ENCODE peak calls at places on chromosomes 4 and X, in ten cellular contexts. N is A549; R is prostate gland; G is choroid plexus epithelial cell; T is cardiac fibroblast; Y is right atrium auricular region; B is ovary; A is CD8-positive, alpha-beta T cell; P is GM12878; F is neural progenitor cell. K is an unnamed sample.

GRCh38 chr4:5651089-5651488 is 57.3 kb downstream of the EVC2 start:
- DNase-seq in G (no peak), Y (no peak), T (no peak), P (no peak), F (no peak), B (no peak), A (no peak), R (no peak), N (no peak), K (no peak)

GRCh38 chr4:13944095-13944501 is 316.6 kb upstream of the BOD1L1 start:
- DNase-seq in T (no peak), F (no peak), A (no peak), P (no peak), B (no peak), N (no peak), R (peak), Y (no peak), G (no peak), K (no peak)

GRCh38 chr4:3067473-3068001 is 6.8 kb downstream of the HTT-AS start:
- DNase-seq in Y (no peak), B (no peak), P (no peak), A (no peak), R (no peak), G (no peak), T (no peak), F (no peak), N (no peak), K (no peak)

GRCh38 chrX:109709129-109709631 is 23.9 kb downstream of the ACSL4 start:
- DNase-seq in P (peak), N (no peak), F (no peak), Y (no peak), T (peak), R (no peak), G (peak), B (no peak), A (no peak), K (peak)

GRCh38 chr4:14125375-14126129 is 498.0 kb upstream of the BOD1L1 start:
- DNase-seq in A (no peak), G (no peak), B (no peak), Y (no peak), R (no peak), F (no peak), T (no peak), P (peak), N (no peak), K (peak)

GRCh38 chrX:29581223-29581622 is 634.1 kb upstream of the MAGEB2 start:
- DNase-seq in T (no peak), N (no peak), R (no peak), F (no peak), G (no peak), B (no peak), Y (no peak), P (no peak), A (no peak), K (no peak)

GRCh38 chr4:112765317-112765989 is 128.5 kb downstream of the LARP7 start:
- DNase-seq in B (no peak), F (peak), P (peak), R (no peak), T (peak), Y (no peak), N (no peak), G (peak), A (no peak), K (peak)

GRCh38 chr4:4919926-4920325 is 60.5 kb downstream of the MSX1 start:
- DNase-seq in T (no peak), A (no peak), G (no peak), F (no peak), Y (no peak), N (no peak), P (no peak), B (no peak), R (no peak), K (no peak)

GRCh38 chr4:106245176-106245575 is 70.8 kb downstream of the TBCK start:
- DNase-seq in T (peak), A (no peak), Y (no peak), B (no peak), G (no peak), R (no peak), F (no peak), N (no peak), P (no peak), K (no peak)

GRCh38 chrX:38006283-38006682 is at the start of gene SYTL5:
- DNase-seq in A (no peak), R (peak), F (no peak), N (no peak), G (peak), B (no peak), T (no peak), P (no peak), Y (no peak), K (no peak)

GRCh38 chrX:12972239-12972638 is 2.7 kb upstream of the TMSB4X start:
- DNase-seq in N (no peak), A (no peak), Y (no peak), T (peak), P (no peak), B (no peak), G (no peak), R (no peak), F (no peak), K (no peak)
- H3K4me3 ChIP-seq in N (no peak), A (peak), Y (no peak), T (no peak), P (peak), B (no peak), G (no peak), R (no peak), F (no peak), K (peak)

GRCh38 chr4:24613474-24613873 is 29.1 kb upstream of the DHX15 start:
- DNase-seq in A (no peak), P (no peak), B (no peak), N (no peak), T (no peak), G (no peak), R (no peak), F (no peak), Y (no peak), K (no peak)

GRCh38 chr4:24611575-24611974 is 27.2 kb upstream of the DHX15 start:
- DNase-seq in F (no peak), P (no peak), B (no peak), R (no peak), N (no peak), A (no peak), T (no peak), G (no peak), Y (no peak), K (no peak)

GRCh38 chr4:24615977-24616376 is 31.6 kb upstream of the DHX15 start:
- DNase-seq in B (no peak), Y (no peak), N (no peak), R (no peak), T (no peak), F (no peak), A (no peak), G (no peak), P (no peak), K (no peak)

GRCh38 chr4:24614881-24615280 is 30.5 kb upstream of the DHX15 start:
- DNase-seq in T (no peak), G (no peak), A (no peak), F (no peak), N (no peak), B (no peak), P (no peak), Y (no peak), R (no peak), K (no peak)
- TF ChIP-seq CTCF in T (no peak), G (no peak), A (no peak), F (no peak), N (no peak), B (no peak), P (no peak), Y (no peak), R (no peak), K (no peak)

DNA sequence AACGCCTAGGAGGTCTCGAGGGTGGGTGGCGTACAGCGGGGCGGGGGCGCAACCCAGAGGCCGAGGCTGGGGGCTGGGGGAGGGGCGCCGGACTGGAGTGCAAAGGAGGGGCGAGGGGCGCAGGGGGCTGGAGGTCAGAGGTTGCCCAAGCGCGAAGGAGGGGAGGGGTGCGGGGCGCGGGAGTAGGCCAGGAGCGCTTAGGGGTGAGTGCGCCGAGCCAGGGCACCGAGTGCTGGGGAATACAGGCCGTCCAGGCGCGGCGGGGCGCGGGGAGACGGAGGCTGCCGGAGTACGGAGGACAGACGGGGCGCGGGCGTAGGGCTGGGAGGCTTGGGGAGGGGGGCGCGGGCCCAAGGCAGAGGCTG is 318 bp downstream of the GYG2 start:
- DNase-seq in A (no peak), P (no peak), Y (no peak), F (peak), N (no peak), T (no peak), G (no peak), R (no peak), B (peak), K (no peak)
- H3K4me3 ChIP-seq in A (no peak), P (no peak), Y (peak), F (peak), N (peak), T (peak), G (peak), R (peak), B (peak), K (no peak)

GRCh38 chr4:92254767-92255442 is 48.9 kb upstream of the GRID2 start:
- DNase-seq in F (no peak), Y (no peak), N (no peak), G (no peak), P (no peak), R (no peak), B (no peak), T (no peak), A (no peak), K (no peak)

GRCh38 chr4:92253986-92254671 is 49.6 kb upstream of the GRID2 start:
- DNase-seq in Y (no peak), N (no peak), T (no peak), G (no peak), A (no peak), P (no peak), F (no peak), R (no peak), B (no peak), K (no peak)

GRCh38 chr4:92253550-92253949 is 50.2 kb upstream of the GRID2 start:
- DNase-seq in G (no peak), A (no peak), F (no peak), R (no peak), N (no peak), P (no peak), Y (no peak), B (no peak), T (no peak), K (no peak)

GRCh38 chr4:92257931-92258857 is 45.6 kb upstream of the GRID2 start:
- DNase-seq in G (no peak), F (no peak), B (no peak), A (no peak), N (no peak), Y (no peak), P (no peak), R (no peak), T (no peak), K (no peak)

DNA sequence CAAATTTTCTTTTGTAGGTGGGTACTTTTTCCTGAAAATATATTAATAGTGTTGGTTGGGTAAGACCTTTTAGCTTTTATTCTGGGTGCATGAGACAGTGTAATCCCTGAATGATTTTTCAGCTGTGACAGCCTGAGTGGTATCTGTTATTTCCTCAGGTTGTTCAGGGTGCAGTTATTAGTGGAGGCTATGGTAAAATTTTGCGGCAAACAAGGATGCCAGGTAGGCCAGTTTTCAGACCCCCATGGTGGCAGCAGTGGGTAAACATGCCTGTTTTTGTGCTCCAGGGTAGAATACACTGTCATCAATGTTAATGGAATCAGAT is 47.9 kb upstream of the GRID2 start:
- DNase-seq in F (no peak), R (no peak), P (no peak), B (no peak), Y (no peak), T (no peak), G (no peak), A (no peak), N (no peak), K (no peak)
- TF ChIP-seq CTCF in F (no peak), R (no peak), P (no peak), B (no peak), Y (no peak), T (no peak), G (no peak), A (no peak), N (no peak), K (no peak)

DNA sequence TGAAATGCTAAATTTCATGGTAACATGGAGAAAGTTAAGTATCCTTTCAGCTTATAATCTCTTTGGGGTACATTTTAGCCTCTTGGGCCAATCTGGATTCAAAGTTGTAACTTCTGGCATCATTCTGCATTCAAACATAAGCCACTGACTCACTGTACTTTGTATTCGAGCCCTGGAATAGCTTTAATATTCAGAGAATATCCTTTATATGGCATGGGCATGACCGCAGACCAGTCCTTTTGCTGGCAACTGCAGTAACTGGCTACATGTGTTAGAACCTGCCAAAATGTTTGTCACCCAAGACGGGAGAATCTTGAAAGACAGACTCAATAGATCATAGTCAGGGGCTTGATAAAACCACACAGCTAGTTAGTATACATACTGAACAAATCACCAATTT is 3.3 kb downstream of the GASK1B start:
- DNase-seq in P (no peak), T (peak), G (no peak), A (no peak), N (no peak), Y (no peak), F (no peak), R (no peak), B (no peak), K (no peak)
- H3K4me3 ChIP-seq in P (no peak), T (peak), G (peak), A (no peak), N (no peak), Y (peak), F (no peak), R (peak), B (peak), K (no peak)

GRCh38 chr4:138673053-138673452 is 342.5 kb upstream of the NOCT start:
- DNase-seq in B (no peak), A (no peak), F (no peak), P (no peak), Y (no peak), R (no peak), T (peak), N (no peak), G (peak), K (peak)
- TF ChIP-seq CTCF in B (no peak), A (no peak), F (no peak), P (no peak), Y (no peak), R (no peak), T (no peak), N (no peak), G (no peak), K (no peak)

GRCh38 chrX:111165902-111166301 is 69.9 kb downstream of the PAK3 start:
- DNase-seq in N (no peak), G (no peak), Y (no peak), T (no peak), A (no peak), P (no peak), R (no peak), F (no peak), B (no peak), K (no peak)
- H3K4me3 ChIP-seq in N (no peak), G (no peak), Y (no peak), T (no peak), A (no peak), P (no peak), R (no peak), F (no peak), B (no peak), K (no peak)

GRCh38 chr4:79823148-79823763 is 249.8 kb downstream of the ANTXR2 start:
- DNase-seq in N (no peak), Y (no peak), F (no peak), R (peak), P (no peak), A (no peak), B (no peak), T (peak), G (peak), K (no peak)

DNA sequence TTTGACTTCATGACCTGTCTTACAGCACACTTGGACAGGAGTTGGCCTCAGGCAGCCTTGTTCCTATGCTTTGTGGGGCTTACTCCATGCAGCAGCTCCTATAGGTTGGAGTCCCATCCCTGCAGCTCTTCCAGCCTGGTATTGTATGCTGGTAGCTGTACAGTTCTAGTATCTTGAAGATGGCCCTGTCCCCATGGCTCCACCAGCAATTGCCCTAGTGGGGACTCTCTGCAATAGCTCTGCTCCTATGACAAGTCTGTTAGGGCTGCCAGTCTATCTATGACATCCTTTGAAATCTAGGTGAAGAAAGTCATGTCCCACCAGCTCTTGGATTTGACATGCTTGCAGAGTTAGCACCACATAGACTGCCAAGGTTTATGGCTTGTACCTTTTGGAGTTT is 252.6 kb downstream of the ANTXR2 start:
- DNase-seq in A (no peak), T (no peak), B (no peak), P (no peak), G (no peak), N (no peak), Y (no peak), R (no peak), F (no peak), K (no peak)
- TF ChIP-seq CTCF in A (no peak), T (no peak), B (no peak), P (no peak), G (no peak), N (no peak), Y (no peak), R (no peak), F (peak), K (peak)

GRCh38 chrX:8140986-8141385 is 30.1 kb downstream of the VCX2 start:
- DNase-seq in G (no peak), N (no peak), R (no peak), Y (no peak), T (no peak), A (no peak), F (no peak), P (no peak), B (no peak), K (no peak)

GRCh38 chrX:8138252-8138651 is 32.8 kb downstream of the VCX2 start:
- DNase-seq in A (no peak), N (no peak), P (no peak), R (no peak), T (no peak), F (no peak), B (no peak), G (no peak), Y (no peak), K (no peak)

GRCh38 chrX:8144925-8145324 is 26.1 kb downstream of the VCX2 start:
- DNase-seq in F (no peak), N (no peak), R (no peak), Y (no peak), T (no peak), A (no peak), B (no peak), P (no peak), G (no peak), K (no peak)

DNA sequence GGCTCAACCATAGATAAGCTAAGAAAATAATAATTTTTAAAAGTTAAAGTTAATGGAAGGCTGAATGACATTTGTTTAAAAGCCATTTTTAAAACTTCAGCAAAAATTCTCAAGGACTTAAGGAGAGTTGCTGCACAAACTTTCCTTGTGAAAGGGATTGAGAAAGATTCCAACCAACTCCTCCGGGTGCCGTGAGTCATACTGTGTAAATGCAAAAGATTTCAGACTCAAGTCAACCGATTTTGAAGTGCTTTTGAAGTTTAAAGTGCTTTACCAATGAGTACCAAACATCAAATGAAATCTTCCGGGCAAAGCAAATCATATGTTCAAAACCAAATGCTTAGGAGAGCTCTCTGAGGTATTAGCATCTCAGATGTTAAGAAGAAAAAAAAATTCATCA is 31.4 kb downstream of the VCX2 start:
- DNase-seq in B (no peak), A (no peak), F (no peak), T (peak), G (peak), N (no peak), Y (no peak), P (no peak), R (no peak), K (no peak)
- H3K4me3 ChIP-seq in B (no peak), A (no peak), F (no peak), T (no peak), G (no peak), N (no peak), Y (no peak), P (no peak), R (no peak), K (no peak)

GRCh38 chr4:189974056-189974455 is 33.4 kb downstream of the FRG1 start:
- DNase-seq in R (no peak), P (no peak), N (peak), G (peak), A (no peak), T (peak), F (no peak), Y (no peak), B (no peak), K (no peak)
- TF ChIP-seq CTCF in R (no peak), P (peak), N (peak), G (peak), A (no peak), T (no peak), F (peak), Y (no peak), B (no peak), K (peak)